ENCODE peak calls at places on chromosomes 2 and 18, in ten cellular contexts. G is ovary, Y is A549, U is tibial nerve, J is transverse colon, D is HepG2, F is stomach, X is GM12878, Z is SK-N-SH, R is suprapubic skin. C is an unnamed sample.

GRCh38 chr2:72757177-72757775 is 68.6 kb downstream of the EXOC6B start:
- DNase-seq in G (no peak), Y (peak), U (no peak), J (no peak), D (peak), F (peak), X (no peak), Z (peak), R (no peak), C (no peak)

GRCh38 chr18:58287626-58288289 is 243.7 kb downstream of the NEDD4L start:
- DNase-seq in G (no peak), Y (peak), U (no peak), J (peak), D (peak), F (peak), X (no peak), Z (no peak), R (no peak), C (no peak)

GRCh38 chr18:75141734-75142133 is 67.2 kb downstream of the PTGR3 start:
- DNase-seq in G (no peak), Y (no peak), U (no peak), J (no peak), D (no peak), F (no peak), X (no peak), Z (no peak), R (peak), C (peak)

GRCh38 chr18:27839141-27839540 is 337.8 kb downstream of the CDH2 start:
- DNase-seq in G (no peak), Y (peak), U (no peak), J (no peak), D (peak), F (no peak), X (no peak), Z (no peak), R (no peak), C (no peak)

GRCh38 chr2:239714116-239714515 is 311.0 kb downstream of the NDUFA10 start:
- DNase-seq in G (no peak), Y (no peak), U (no peak), J (no peak), D (no peak), F (peak), X (no peak), Z (no peak), R (no peak), C (no peak)

GRCh38 chr18:501406-501714 is 859 bp upstream of the COLEC12 start:
- DNase-seq in G (no peak), Y (no peak), U (no peak), J (no peak), D (no peak), F (no peak), X (no peak), Z (no peak), R (no peak), C (no peak)

GRCh38 chr2:148829618-148830017 is 45.4 kb upstream of the KIF5C start:
- DNase-seq in G (no peak), Y (no peak), U (no peak), J (no peak), D (no peak), F (no peak), X (no peak), Z (no peak), R (no peak), C (no peak)

GRCh38 chr2:61707984-61708852 is 145.6 kb downstream of the FAM161A start:
- DNase-seq in G (no peak), Y (peak), U (no peak), J (no peak), D (peak), F (peak), X (peak), Z (no peak), R (no peak), C (peak)

GRCh38 chr18:6885992-6886823 is 156.7 kb downstream of the ARHGAP28 start:
- DNase-seq in G (peak), Y (peak), U (peak), J (peak), D (peak), F (peak), X (no peak), Z (peak), R (no peak), C (no peak)

GRCh38 chr2:110771549-110772382 is 39.4 kb downstream of the ACOXL start:
- DNase-seq in G (no peak), Y (no peak), U (no peak), J (no peak), D (no peak), F (no peak), X (no peak), Z (no peak), R (no peak), C (no peak)

GRCh38 chr2:236163483-236164200 is 4.5 kb downstream of the GBX2 start:
- DNase-seq in G (no peak), Y (no peak), U (no peak), J (no peak), D (no peak), F (no peak), X (no peak), Z (no peak), R (no peak), C (no peak)

DNA sequence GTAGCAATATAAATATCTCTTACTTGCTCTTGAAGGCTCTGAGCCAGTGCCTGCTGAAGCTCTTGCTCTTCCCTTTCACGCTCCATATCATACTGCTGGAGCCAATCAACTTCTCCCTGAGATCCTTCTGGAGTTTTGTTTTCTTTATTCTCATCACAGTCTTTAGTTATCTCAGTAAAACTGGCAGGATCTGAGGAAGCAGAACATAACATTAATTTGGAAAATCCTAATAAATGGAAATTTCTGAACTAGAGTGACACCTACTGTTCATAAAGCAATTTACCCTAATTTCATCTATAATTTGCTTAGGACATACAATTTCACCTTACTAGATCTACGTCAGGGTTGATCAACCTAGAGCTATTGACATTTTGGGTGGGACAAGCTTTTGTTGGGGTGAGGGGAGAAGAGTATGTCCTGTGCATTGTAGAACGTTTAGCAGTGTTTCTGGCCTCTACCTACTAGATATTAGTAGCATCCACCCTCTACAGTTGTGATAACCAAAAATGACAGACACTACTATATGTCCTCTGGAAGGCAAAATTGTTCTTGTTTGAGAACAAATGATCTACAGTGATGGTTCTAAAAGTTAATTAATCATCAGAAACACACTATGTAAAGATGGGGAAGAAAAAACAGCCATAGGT is 47.2 kb downstream of the VIL1 start:
- DNase-seq in G (no peak), Y (peak), U (no peak), J (no peak), D (peak), F (no peak), X (no peak), Z (peak), R (no peak), C (peak)
- TF ChIP-seq EP300 in G (no peak), Y (no peak), U (no peak), J (no peak), D (no peak), F (no peak), X (no peak), Z (no peak), R (no peak), C (no peak)

GRCh38 chr2:28506112-28506511 is 10.3 kb downstream of the PLB1 start:
- DNase-seq in G (no peak), Y (no peak), U (no peak), J (no peak), D (no peak), F (no peak), X (no peak), Z (no peak), R (no peak), C (peak)

GRCh38 chr2:28507806-28508764 is 12.2 kb downstream of the PLB1 start:
- DNase-seq in G (no peak), Y (peak), U (no peak), J (peak), D (peak), F (peak), X (no peak), Z (no peak), R (no peak), C (peak)

GRCh38 chr2:28509361-28509760 is 13.5 kb downstream of the PLB1 start:
- DNase-seq in G (no peak), Y (no peak), U (no peak), J (no peak), D (no peak), F (no peak), X (no peak), Z (no peak), R (no peak), C (no peak)

GRCh38 chr2:28510184-28510583 is 14.3 kb downstream of the PLB1 start:
- DNase-seq in G (no peak), Y (no peak), U (no peak), J (no peak), D (no peak), F (peak), X (no peak), Z (no peak), R (no peak), C (peak)

DNA sequence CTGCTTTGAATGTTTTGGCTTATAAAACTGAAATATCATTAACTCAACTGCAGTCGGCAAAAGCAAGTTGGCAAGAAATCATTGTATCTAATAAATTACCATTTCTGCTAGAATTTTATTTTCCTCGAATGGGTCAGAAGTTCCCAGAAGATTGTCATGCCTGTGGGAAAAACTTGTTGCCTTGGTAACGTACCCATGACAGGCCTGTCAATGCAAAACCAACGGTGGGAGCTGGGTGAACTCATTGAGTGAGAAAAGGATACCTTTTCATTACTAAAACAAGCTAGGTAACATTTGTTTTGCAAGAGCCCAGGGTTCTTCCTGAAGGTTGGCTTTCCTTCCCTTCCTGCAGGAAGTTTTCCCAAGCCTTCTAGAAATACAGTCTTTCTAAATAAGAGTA is 9.5 kb downstream of the PLB1 start:
- DNase-seq in G (no peak), Y (no peak), U (no peak), J (no peak), D (no peak), F (no peak), X (no peak), Z (no peak), R (no peak), C (no peak)
- TF ChIP-seq EP300 in G (no peak), Y (no peak), U (no peak), J (no peak), D (no peak), F (no peak), X (no peak), Z (no peak), R (no peak), C (no peak)

DNA sequence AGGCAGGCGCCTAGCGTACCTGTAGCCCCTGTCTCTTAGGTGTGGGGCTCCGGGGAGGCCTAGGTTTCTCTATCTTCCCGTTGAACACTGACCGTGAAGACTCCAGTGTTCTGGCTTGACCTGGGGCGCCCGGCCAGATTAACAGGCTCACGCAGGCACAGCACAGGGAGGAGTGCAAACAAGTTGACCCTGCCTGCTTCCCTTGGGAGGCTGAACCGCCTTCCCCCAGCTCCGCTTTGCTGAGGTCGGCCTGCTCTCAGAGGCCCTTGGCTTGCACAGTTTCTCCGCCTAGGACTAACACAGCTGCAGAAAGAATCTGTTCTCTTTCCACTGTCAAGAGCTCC is 567 bp downstream of the PCYOX1 start:
- DNase-seq in G (peak), Y (peak), U (peak), J (peak), D (peak), F (peak), X (no peak), Z (peak), R (peak), C (no peak)
- TF ChIP-seq EP300 in G (no peak), Y (no peak), U (no peak), J (no peak), D (no peak), F (no peak), X (no peak), Z (no peak), R (no peak), C (no peak)

GRCh38 chr2:32227492-32227891 is 37.2 kb downstream of the NLRC4 start:
- DNase-seq in G (no peak), Y (no peak), U (no peak), J (no peak), D (no peak), F (no peak), X (no peak), Z (no peak), R (no peak), C (no peak)
- TF ChIP-seq EP300 in G (no peak), Y (no peak), U (no peak), J (no peak), D (no peak), F (no peak), X (no peak), Z (no peak), R (no peak), C (no peak)

DNA sequence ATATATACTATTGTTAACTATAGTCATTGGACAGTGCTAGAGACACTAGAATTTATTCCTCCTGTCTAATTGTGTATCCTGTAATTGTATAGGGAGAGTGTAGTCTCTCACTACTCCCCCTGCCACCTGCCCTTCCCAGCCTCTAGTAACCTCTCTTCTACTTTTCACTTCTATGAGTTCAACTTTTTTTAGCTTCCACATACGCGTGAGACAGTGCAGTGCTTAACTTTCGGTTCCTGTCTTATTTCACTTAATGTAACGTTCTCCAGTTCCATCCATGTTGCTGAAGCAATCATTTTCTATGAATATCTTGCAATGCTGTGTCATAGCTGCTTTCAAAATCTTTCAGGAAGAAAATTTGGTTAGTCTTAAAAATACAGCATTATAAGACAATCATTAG is 22.8 kb upstream of the RUFY4 start:
- DNase-seq in G (no peak), Y (no peak), U (no peak), J (no peak), D (no peak), F (no peak), X (peak), Z (no peak), R (no peak), C (no peak)
- TF ChIP-seq EP300 in G (no peak), Y (no peak), U (peak), J (no peak), D (no peak), F (no peak), X (no peak), Z (no peak), R (no peak), C (no peak)